ENCODE peak calls at places on chromosomes 3 and 15, in ten cellular contexts. One of them, this sample, is unnamed. For H3K4me1, the result is how much of the 10 kb centered on the place peaks cover.

GRCh38 chr3:19183572-19183971 is 35.3 kb downstream of the KCNH8 start:
- DNase-seq in heart left ventricle: no peak
- DNase-seq in fibroblast of lung: no peak
- DNase-seq in CD8-positive, alpha-beta T cell: no peak
- DNase-seq in PC-3: no peak
- DNase-seq in ovary: no peak
- DNase-seq in ascending aorta: no peak
- DNase-seq in H9: no peak
- DNase-seq in testis: no peak
- DNase-seq in HCT116: no peak
- DNase-seq in this sample: no peak

GRCh38 chr15:62894322-62895085 is 148.0 kb upstream of the TPM1 start:
- DNase-seq in fibroblast of lung: peak
- DNase-seq in CD8-positive, alpha-beta T cell: no peak
- DNase-seq in H9: no peak
- DNase-seq in ovary: no peak
- DNase-seq in HCT116: no peak
- DNase-seq in ascending aorta: no peak
- DNase-seq in testis: no peak
- DNase-seq in heart left ventricle: no peak
- DNase-seq in PC-3: peak
- DNase-seq in this sample: no peak

GRCh38 chr3:27659279-27660021 is 62.7 kb downstream of the EOMES start:
- DNase-seq in H9: peak
- DNase-seq in HCT116: peak
- DNase-seq in heart left ventricle: peak
- DNase-seq in ovary: no peak
- DNase-seq in testis: peak
- DNase-seq in PC-3: peak
- DNase-seq in CD8-positive, alpha-beta T cell: no peak
- DNase-seq in fibroblast of lung: peak
- DNase-seq in ascending aorta: no peak
- DNase-seq in this sample: peak

GRCh38 chr3:51988286-51989146 is 5.2 kb downstream of the ACY1 start:
- DNase-seq in HCT116: no peak
- DNase-seq in H9: no peak
- DNase-seq in heart left ventricle: no peak
- DNase-seq in fibroblast of lung: no peak
- DNase-seq in CD8-positive, alpha-beta T cell: no peak
- DNase-seq in PC-3: no peak
- DNase-seq in ascending aorta: no peak
- DNase-seq in ovary: no peak
- DNase-seq in testis: no peak
- DNase-seq in this sample: no peak

GRCh38 chr15:76340802-76341365 is 4.3 kb downstream of the ISL2 start:
- DNase-seq in ascending aorta: no peak
- DNase-seq in PC-3: no peak
- DNase-seq in HCT116: no peak
- DNase-seq in H9: peak
- DNase-seq in ovary: no peak
- DNase-seq in fibroblast of lung: no peak
- DNase-seq in CD8-positive, alpha-beta T cell: no peak
- DNase-seq in heart left ventricle: no peak
- DNase-seq in testis: no peak
- DNase-seq in this sample: no peak

GRCh38 chr15:101108791-101109190 is 143.1 kb downstream of the CHSY1 start:
- DNase-seq in heart left ventricle: no peak
- DNase-seq in ovary: no peak
- DNase-seq in ascending aorta: no peak
- DNase-seq in HCT116: no peak
- DNase-seq in PC-3: no peak
- DNase-seq in fibroblast of lung: no peak
- DNase-seq in CD8-positive, alpha-beta T cell: no peak
- DNase-seq in H9: no peak
- DNase-seq in testis: no peak
- DNase-seq in this sample: no peak

GRCh38 chr3:31957106-31957505 is 24.0 kb downstream of the OSBPL10 start:
- DNase-seq in ovary: no peak
- DNase-seq in testis: no peak
- DNase-seq in fibroblast of lung: peak
- DNase-seq in heart left ventricle: no peak
- DNase-seq in CD8-positive, alpha-beta T cell: no peak
- DNase-seq in ascending aorta: no peak
- DNase-seq in H9: no peak
- DNase-seq in PC-3: no peak
- DNase-seq in HCT116: no peak
- DNase-seq in this sample: no peak

GRCh38 chr3:185807455-185808068 is 17.3 kb downstream of the IGF2BP2 start:
- DNase-seq in PC-3: peak
- DNase-seq in fibroblast of lung: peak
- DNase-seq in heart left ventricle: no peak
- DNase-seq in H9: peak
- DNase-seq in ovary: no peak
- DNase-seq in testis: no peak
- DNase-seq in ascending aorta: no peak
- DNase-seq in HCT116: peak
- DNase-seq in CD8-positive, alpha-beta T cell: no peak
- DNase-seq in this sample: no peak

GRCh38 chr3:172142074-172143059 is 103.0 kb downstream of the FNDC3B start:
- DNase-seq in testis: no peak
- DNase-seq in H9: no peak
- DNase-seq in fibroblast of lung: peak
- DNase-seq in CD8-positive, alpha-beta T cell: no peak
- DNase-seq in HCT116: no peak
- DNase-seq in heart left ventricle: no peak
- DNase-seq in PC-3: peak
- DNase-seq in ovary: no peak
- DNase-seq in ascending aorta: no peak
- DNase-seq in this sample: no peak

GRCh38 chr3:181253796-181254195 is 264.3 kb upstream of the DNAJC19 start:
- DNase-seq in heart left ventricle: no peak
- DNase-seq in PC-3: no peak
- DNase-seq in CD8-positive, alpha-beta T cell: no peak
- DNase-seq in ovary: no peak
- DNase-seq in fibroblast of lung: no peak
- DNase-seq in ascending aorta: no peak
- DNase-seq in H9: no peak
- DNase-seq in HCT116: no peak
- DNase-seq in testis: no peak
- DNase-seq in this sample: no peak

GRCh38 chr3:142270407-142270806 is 45.0 kb upstream of the GK5 start:
- DNase-seq in fibroblast of lung: no peak
- DNase-seq in H9: no peak
- DNase-seq in HCT116: no peak
- DNase-seq in PC-3: no peak
- DNase-seq in heart left ventricle: no peak
- DNase-seq in ovary: no peak
- DNase-seq in testis: no peak
- DNase-seq in CD8-positive, alpha-beta T cell: no peak
- DNase-seq in ascending aorta: no peak
- DNase-seq in this sample: no peak

DNA sequence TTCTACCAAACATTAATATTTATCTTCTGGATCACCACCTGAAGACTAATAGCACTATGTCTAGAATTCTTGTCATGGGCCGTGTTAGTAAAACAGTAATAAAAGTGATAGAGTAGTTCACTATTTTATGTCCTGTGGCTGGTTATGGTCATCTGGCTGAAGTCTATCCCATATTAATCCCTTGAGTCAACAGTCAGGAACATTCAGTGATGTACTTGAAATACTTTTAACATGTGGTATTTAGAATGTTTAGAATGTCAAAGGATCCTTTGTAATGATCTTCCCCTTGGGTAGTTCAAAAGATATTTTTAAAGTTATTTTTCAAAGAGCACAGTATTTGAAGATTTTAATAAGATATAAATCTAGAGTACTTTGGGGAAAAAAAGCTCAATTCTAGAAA is 117.0 kb downstream of the MBNL1 start:
- DNase-seq in testis: no peak
- DNase-seq in HCT116: no peak
- DNase-seq in H9: no peak
- DNase-seq in fibroblast of lung: peak
- DNase-seq in ascending aorta: no peak
- DNase-seq in CD8-positive, alpha-beta T cell: no peak
- DNase-seq in ovary: no peak
- DNase-seq in heart left ventricle: no peak
- DNase-seq in PC-3: peak
- DNase-seq in this sample: no peak
- H3K27ac ChIP-seq in testis: no peak
- H3K27ac ChIP-seq in HCT116: no peak
- H3K27ac ChIP-seq in H9: no peak
- H3K27ac ChIP-seq in fibroblast of lung: peak
- H3K27ac ChIP-seq in ascending aorta: peak
- H3K27ac ChIP-seq in CD8-positive, alpha-beta T cell: no peak
- H3K27ac ChIP-seq in ovary: no peak
- H3K27ac ChIP-seq in heart left ventricle: peak
- H3K27ac ChIP-seq in PC-3: no peak
- H3K27ac ChIP-seq in this sample: peak

GRCh38 chr15:50794102-50794501 is 28.6 kb upstream of the SPPL2A start:
- DNase-seq in HCT116: no peak
- DNase-seq in PC-3: no peak
- DNase-seq in fibroblast of lung: no peak
- DNase-seq in ovary: no peak
- DNase-seq in CD8-positive, alpha-beta T cell: no peak
- DNase-seq in heart left ventricle: no peak
- DNase-seq in H9: no peak
- DNase-seq in testis: no peak
- DNase-seq in ascending aorta: no peak
- DNase-seq in this sample: no peak
- H3K4me1 ChIP-seq in HCT116: under half
- H3K4me1 ChIP-seq in PC-3: under half
- H3K4me1 ChIP-seq in fibroblast of lung: under half
- H3K4me1 ChIP-seq in ovary: under half
- H3K4me1 ChIP-seq in CD8-positive, alpha-beta T cell: under half
- H3K4me1 ChIP-seq in heart left ventricle: under half
- H3K4me1 ChIP-seq in H9: under half
- H3K4me1 ChIP-seq in testis: under half
- H3K4me1 ChIP-seq in ascending aorta: under half
- H3K4me1 ChIP-seq in this sample: under half

GRCh38 chr15:59276225-59277178 is 69.9 kb downstream of the LDHAL6B start:
- DNase-seq in CD8-positive, alpha-beta T cell: no peak
- DNase-seq in PC-3: peak
- DNase-seq in HCT116: peak
- DNase-seq in heart left ventricle: no peak
- DNase-seq in ovary: no peak
- DNase-seq in fibroblast of lung: no peak
- DNase-seq in testis: no peak
- DNase-seq in H9: no peak
- DNase-seq in ascending aorta: peak
- DNase-seq in this sample: no peak

GRCh38 chr15:59280855-59281254 is 74.2 kb downstream of the LDHAL6B start:
- DNase-seq in CD8-positive, alpha-beta T cell: no peak
- DNase-seq in ovary: no peak
- DNase-seq in H9: no peak
- DNase-seq in testis: no peak
- DNase-seq in fibroblast of lung: no peak
- DNase-seq in ascending aorta: no peak
- DNase-seq in heart left ventricle: no peak
- DNase-seq in PC-3: no peak
- DNase-seq in HCT116: no peak
- DNase-seq in this sample: no peak

GRCh38 chr15:59278120-59278519 is 71.5 kb downstream of the LDHAL6B start:
- DNase-seq in HCT116: no peak
- DNase-seq in H9: no peak
- DNase-seq in testis: no peak
- DNase-seq in heart left ventricle: no peak
- DNase-seq in ascending aorta: no peak
- DNase-seq in fibroblast of lung: peak
- DNase-seq in PC-3: peak
- DNase-seq in ovary: no peak
- DNase-seq in CD8-positive, alpha-beta T cell: no peak
- DNase-seq in this sample: no peak

GRCh38 chr15:59281699-59282098 is 75.1 kb downstream of the LDHAL6B start:
- DNase-seq in fibroblast of lung: no peak
- DNase-seq in PC-3: no peak
- DNase-seq in CD8-positive, alpha-beta T cell: no peak
- DNase-seq in ascending aorta: no peak
- DNase-seq in H9: no peak
- DNase-seq in heart left ventricle: no peak
- DNase-seq in HCT116: no peak
- DNase-seq in testis: no peak
- DNase-seq in ovary: no peak
- DNase-seq in this sample: no peak

DNA sequence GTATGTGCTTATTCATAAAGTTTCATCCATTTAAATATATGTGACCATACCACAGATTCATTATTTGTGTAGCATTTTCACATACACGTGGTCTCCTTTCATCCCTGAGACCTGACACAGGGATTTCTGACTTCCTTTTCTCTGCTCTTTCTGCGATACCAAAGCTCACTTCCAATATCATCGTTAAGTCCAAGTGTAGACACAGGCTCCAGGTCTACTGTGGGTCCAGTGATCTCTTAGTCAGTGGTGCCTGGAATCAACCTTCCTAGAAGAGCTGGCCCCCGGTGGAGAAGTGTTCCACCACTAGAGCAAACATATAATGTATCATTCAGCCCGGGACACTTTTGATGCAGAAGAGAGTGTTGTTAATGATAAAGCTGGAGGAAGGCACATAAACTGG is 72.4 kb downstream of the LDHAL6B start:
- DNase-seq in fibroblast of lung: no peak
- DNase-seq in ascending aorta: no peak
- DNase-seq in HCT116: no peak
- DNase-seq in CD8-positive, alpha-beta T cell: no peak
- DNase-seq in testis: no peak
- DNase-seq in heart left ventricle: no peak
- DNase-seq in ovary: no peak
- DNase-seq in H9: no peak
- DNase-seq in PC-3: no peak
- DNase-seq in this sample: no peak
- TF ChIP-seq CTCF in fibroblast of lung: no peak
- TF ChIP-seq CTCF in ascending aorta: no peak
- TF ChIP-seq CTCF in HCT116: no peak
- TF ChIP-seq CTCF in CD8-positive, alpha-beta T cell: no peak
- TF ChIP-seq CTCF in testis: no peak
- TF ChIP-seq CTCF in heart left ventricle: no peak
- TF ChIP-seq CTCF in ovary: no peak
- TF ChIP-seq CTCF in H9: no peak
- TF ChIP-seq CTCF in PC-3: no peak
- TF ChIP-seq CTCF in this sample: no peak

DNA sequence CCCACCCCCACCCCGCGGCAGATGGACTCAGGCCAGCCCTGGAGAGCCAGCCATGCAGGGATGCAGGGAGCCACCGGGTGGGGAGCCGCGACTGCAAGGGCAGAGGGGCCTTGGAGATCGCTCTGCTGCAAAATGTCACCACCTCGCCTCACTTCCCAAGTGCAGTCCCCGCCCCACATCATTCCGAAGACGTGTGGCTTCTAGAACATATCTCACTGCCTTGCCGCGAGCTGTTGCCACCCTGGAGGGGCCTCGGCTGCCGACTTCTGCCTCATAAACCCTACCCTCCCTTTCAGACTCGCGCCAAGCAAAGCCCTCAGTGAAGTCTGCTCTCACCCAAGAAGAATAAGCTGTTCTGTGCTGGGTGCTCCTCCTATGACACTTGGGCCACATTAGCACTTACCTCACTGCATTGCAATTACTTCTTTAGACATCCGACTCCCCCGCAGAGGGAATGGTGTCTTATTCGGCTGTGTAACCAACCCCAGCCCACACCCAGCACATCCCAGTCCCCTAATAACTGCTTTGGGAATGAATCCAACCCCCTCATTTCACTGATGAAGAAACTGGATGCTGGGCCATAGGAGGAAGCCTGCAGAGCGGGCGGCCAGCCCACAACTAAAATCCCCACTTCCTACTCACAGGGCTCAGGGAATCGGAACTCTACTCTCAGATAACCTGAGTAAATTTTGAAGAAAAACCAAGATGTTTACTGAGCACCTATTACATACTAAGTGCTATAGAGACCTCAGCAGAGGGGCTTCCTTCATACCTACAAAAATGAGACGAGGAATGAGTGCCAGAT is 8.6 kb downstream of the TLE3 start:
- DNase-seq in testis: peak
- DNase-seq in ascending aorta: no peak
- DNase-seq in CD8-positive, alpha-beta T cell: no peak
- DNase-seq in heart left ventricle: peak
- DNase-seq in HCT116: no peak
- DNase-seq in PC-3: no peak
- DNase-seq in fibroblast of lung: peak
- DNase-seq in ovary: no peak
- DNase-seq in H9: no peak
- DNase-seq in this sample: no peak
- H3K27ac ChIP-seq in testis: no peak
- H3K27ac ChIP-seq in ascending aorta: no peak
- H3K27ac ChIP-seq in CD8-positive, alpha-beta T cell: no peak
- H3K27ac ChIP-seq in heart left ventricle: peak
- H3K27ac ChIP-seq in HCT116: no peak
- H3K27ac ChIP-seq in PC-3: no peak
- H3K27ac ChIP-seq in fibroblast of lung: no peak
- H3K27ac ChIP-seq in ovary: no peak
- H3K27ac ChIP-seq in H9: no peak
- H3K27ac ChIP-seq in this sample: peak

This sample was measured in tibial artery.